ENCODE peak calls at places on chromosomes 12 and 14, in five cellular contexts. M, P, W, Y and G are unnamed samples.

GRCh38 chr12:46521145-46521544 is 148.6 kb upstream of the SLC38A2 start:
- DNase-seq in P (no peak), M (no peak), Y (no peak), W (no peak), G (no peak)

GRCh38 chr12:131388164-131388795 is 322.6 kb upstream of the SFSWAP start:
- DNase-seq in M (no peak), Y (peak), W (no peak), P (no peak), G (no peak)

GRCh38 chr12:63944586-63945228 is 100.2 kb downstream of the SRGAP1 start:
- DNase-seq in Y (no peak), W (no peak), P (no peak), M (no peak), G (no peak)

GRCh38 chr14:94113490-94113889 is 3.0 kb downstream of the IFI27 start:
- DNase-seq in W (no peak), M (no peak), P (no peak), Y (peak), G (no peak)

GRCh38 chr14:93051600-93052546 is 63.9 kb downstream of the ITPK1 start:
- DNase-seq in W (no peak), P (no peak), M (peak), Y (no peak), G (no peak)

GRCh38 chr14:55706893-55707292 is 126.9 kb downstream of the KTN1 start:
- DNase-seq in Y (no peak), P (no peak), M (no peak), W (no peak), G (no peak)

GRCh38 chr12:52873832-52874572 is 25.2 kb upstream of the KRT78 start:
- DNase-seq in M (peak), P (peak), Y (peak), W (no peak), G (no peak)

GRCh38 chr12:51897181-51897580 is 9.3 kb downstream of the ANKRD33 start:
- DNase-seq in W (no peak), M (no peak), Y (no peak), P (no peak), G (no peak)

GRCh38 chr14:53032161-53032803 is 81.4 kb upstream of the FERMT2 start:
- DNase-seq in M (peak), P (no peak), Y (peak), W (no peak), G (no peak)

GRCh38 chr12:89770391-89770790 is 61.8 kb upstream of the ATP2B1 start:
- DNase-seq in Y (no peak), W (no peak), M (no peak), P (no peak), G (no peak)

GRCh38 chr12:95416111-95416636 is 57.8 kb upstream of the METAP2 start:
- DNase-seq in P (no peak), Y (no peak), W (no peak), M (no peak), G (no peak)

GRCh38 chr14:89065879-89066278 is 241.4 kb downstream of the TTC8 start:
- DNase-seq in M (no peak), Y (no peak), W (no peak), P (no peak), G (no peak)

GRCh38 chr12:33560653-33561208 is 121.1 kb upstream of the SYT10 start:
- DNase-seq in Y (no peak), W (no peak), P (no peak), M (no peak), G (no peak)

DNA sequence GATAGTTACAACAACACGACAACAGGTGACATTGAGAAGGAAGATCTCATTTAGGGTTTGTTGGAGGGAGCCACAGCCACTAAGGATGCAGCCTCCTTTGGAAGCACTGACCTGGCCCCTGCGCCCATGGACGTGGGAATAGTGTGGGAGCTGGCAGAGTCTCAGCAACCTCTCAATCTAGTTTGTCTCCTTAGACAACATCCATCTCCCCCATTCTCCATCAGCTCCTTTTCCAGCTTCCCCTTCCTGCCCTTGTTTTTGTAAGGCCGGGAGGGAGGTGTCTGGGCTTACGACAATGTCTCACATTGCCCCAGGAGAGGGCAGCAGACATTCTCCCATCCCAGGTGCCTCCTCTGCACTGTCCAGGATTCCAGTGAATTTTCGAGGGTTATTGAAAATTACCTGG is 170.2 kb upstream of the PZP start:
- DNase-seq in W (no peak), P (no peak), Y (peak), M (peak), G (no peak)
- TF ChIP-seq CTCF in W (peak), P (no peak), Y (peak), M (peak), G (peak)

DNA sequence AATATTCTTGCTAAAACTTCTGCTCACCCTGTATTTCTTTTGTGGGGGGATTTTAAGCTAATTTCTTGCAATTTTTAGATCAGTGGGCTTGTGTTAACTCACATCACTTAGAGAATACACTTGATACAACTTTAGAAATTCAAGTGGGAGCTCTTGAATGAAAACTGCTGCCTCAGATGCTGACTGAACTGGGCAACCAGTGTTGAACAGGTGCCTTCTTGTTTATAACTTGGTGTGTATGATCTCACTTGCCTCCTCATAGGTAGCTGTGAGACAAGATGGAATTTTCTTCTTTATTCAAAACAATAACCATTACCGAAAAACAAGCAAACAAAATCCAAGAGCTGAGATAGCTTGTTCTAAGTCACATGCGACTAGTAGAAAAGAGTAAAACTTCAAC is 63.5 kb downstream of the FGD4 start:
- DNase-seq in M (no peak), P (no peak), Y (no peak), W (no peak), G (no peak)
- TF ChIP-seq CTCF in M (no peak), P (no peak), Y (no peak), W (no peak), G (no peak)

GRCh38 chr14:60266021-60266937 is 17.3 kb downstream of the PPM1A start:
- DNase-seq in W (no peak), P (no peak), Y (peak), M (peak), G (no peak)
- TF ChIP-seq CTCF in W (peak), P (peak), Y (no peak), M (peak), G (no peak)

GRCh38 chr12:28172434-28173030 is 17.7 kb upstream of the CCDC91 start:
- DNase-seq in M (peak), P (no peak), W (no peak), Y (peak), G (no peak)
- TF ChIP-seq CTCF in M (peak), P (peak), W (peak), Y (no peak), G (peak)

DNA sequence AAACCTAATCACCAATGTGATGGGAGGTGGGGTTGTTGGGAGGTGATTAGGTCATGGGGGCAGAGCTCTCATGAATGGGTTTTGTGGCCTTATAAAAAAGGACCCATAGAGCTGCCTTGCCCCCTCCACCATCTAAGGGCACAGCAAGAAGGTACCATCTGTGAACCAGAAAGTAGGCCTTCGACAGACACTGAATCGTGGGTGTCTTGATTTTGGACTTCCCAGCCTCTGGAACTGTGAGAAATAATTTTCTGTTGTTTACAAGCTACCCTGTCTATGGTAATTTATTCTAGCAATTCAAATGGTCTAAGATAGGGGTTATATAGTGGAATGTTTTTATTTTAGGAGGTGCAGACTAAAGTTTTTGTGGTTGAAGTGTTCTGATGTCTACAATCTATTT is 7.9 kb upstream of the SLC10A1 start:
- DNase-seq in P (no peak), M (no peak), W (no peak), Y (no peak), G (no peak)
- TF ChIP-seq CTCF in P (no peak), M (no peak), W (no peak), Y (no peak), G (no peak)

DNA sequence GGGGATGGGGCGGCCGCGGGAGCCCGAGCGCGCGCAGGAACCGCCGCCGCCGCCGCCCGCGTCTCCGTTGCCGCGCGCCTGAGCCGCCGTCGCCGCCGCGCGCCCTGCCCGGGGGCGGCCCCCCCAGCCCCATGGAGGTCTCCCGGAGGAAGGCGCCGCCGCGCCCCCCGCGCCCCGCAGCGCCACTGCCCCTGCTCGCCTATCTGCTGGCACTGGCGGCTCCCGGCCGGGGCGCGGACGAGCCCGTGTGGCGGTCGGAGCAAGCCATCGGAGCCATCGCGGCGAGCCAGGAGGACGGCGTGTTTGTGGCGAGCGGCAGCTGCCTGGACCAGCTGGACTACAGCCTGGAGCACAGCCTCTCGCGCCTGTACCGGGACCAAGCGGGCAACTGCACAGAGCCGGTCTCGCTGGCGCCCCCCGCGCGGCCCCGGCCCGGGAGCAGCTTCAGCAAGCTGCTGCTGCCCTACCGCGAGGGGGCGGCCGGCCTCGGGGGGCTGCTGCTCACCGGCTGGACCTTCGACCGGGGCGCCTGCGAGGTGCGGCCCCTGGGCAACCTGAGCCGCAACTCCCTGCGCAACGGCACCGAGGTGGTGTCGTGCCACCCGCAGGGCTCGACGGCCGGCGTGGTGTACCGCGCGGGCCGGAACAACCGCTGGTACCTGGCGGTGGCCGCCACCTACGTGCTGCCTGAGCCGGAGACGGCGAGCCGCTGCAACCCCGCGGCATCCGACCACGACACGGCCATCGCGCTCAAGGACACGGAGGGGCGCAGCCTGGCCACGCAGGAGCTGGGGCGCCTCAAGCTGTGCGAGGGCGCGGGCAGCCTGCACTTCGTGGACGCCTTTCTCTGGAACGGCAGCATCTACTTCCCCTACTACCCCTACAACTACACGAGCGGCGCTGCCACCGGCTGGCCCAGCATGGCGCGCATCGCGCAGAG is 734 bp downstream of the PLXNC1 start:
- DNase-seq in P (peak), M (peak), W (peak), Y (peak), G (peak)
- TF ChIP-seq CTCF in P (peak), M (peak), W (peak), Y (no peak), G (peak)

DNA sequence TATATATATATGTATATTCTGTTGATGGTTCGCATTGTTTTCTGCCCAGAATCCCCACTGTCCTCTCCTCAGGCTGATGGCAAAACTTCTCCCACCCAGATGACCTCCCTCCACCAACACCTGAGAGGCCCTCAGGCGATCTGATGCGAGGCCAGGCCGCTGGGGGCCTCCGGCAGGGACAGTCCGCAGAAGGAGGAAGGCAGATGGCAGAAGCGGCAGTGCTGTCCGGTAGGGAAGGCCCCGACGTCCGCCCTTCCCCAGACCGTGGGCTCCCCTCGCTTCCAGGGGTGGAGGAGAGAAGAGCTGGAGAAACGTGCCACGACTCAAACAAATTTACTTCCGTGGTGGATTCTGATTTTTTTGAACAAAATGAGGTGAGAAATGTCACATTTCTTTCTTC is 178.3 kb upstream of the RGS6 start:
- DNase-seq in Y (no peak), M (no peak), W (no peak), P (no peak), G (no peak)
- TF ChIP-seq CTCF in Y (no peak), M (no peak), W (no peak), P (no peak), G (no peak)

GRCh38 chr12:109554761-109555160 is 18.5 kb downstream of the MMAB start:
- DNase-seq in M (no peak), Y (no peak), W (no peak), P (peak), G (no peak)
- TF ChIP-seq CTCF in M (no peak), Y (no peak), W (no peak), P (no peak), G (no peak)

DNA sequence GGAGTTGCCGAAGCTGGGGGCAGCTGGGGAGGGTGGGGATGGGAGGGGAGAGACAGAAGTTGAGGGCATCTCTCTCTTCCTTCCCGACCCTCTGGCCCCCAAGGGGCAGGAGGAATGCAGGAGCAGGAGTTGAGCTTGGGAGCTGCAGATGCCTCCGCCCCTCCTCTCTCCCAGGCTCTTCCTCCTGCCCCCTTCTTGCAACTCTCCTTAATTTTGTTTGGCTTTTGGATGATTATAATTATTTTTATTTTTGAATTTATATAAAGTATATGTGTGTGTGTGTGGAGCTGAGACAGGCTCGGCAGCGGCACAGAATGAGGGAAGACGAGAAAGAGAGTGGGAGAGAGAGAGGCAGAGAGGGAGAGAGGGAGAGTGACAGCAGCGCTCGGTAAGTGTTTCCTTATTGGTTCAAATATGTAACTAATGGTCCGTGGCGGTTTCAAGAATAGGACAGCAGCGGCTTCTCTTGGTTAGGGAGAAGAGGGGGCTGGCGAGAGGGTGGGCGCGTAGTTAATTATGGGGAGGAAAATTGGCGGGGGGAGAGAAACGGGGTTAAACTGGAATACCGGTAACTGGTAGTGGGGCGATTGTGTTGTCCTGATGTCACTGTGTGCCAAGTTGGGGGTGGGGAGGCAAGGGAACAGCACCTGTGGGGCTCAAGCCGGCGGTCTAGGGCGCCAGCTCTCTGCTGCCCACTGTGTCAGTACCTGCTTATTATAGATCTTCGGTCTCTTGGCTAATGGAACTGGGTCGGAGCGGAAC is 8.4 kb downstream of the HOXC8 start:
- DNase-seq in Y (no peak), W (no peak), M (peak), P (no peak), G (peak)
- TF ChIP-seq CTCF in Y (no peak), W (no peak), M (no peak), P (no peak), G (no peak)

GRCh38 chr12:43290836-43291235 is 261.2 kb downstream of the ADAMTS20 start:
- DNase-seq in P (no peak), M (no peak), Y (no peak), W (no peak), G (no peak)
- TF ChIP-seq CTCF in P (no peak), M (no peak), Y (no peak), W (no peak), G (no peak)